ENCODE peak calls at places on chromosomes 5 and 9, in eight cellular contexts. U, O, T, L, X, K, D and R are unnamed samples.

GRCh38 chr5:174876-175465 is 16.3 kb upstream of the LRRC14B start:
- DNase-seq in U (no peak), O (no peak), T (no peak), L (no peak), X (no peak), K (no peak), D (no peak), R (no peak)

GRCh38 chr5:111782171-111782570 is 25.2 kb upstream of the NREP start:
- DNase-seq in U (no peak), O (no peak), T (no peak), L (no peak), X (no peak), K (no peak), D (no peak), R (no peak)

GRCh38 chr9:120876842-120877240 is at the start of gene PHF19:
- DNase-seq in U (peak), O (no peak), T (peak), L (no peak), X (peak), K (no peak), D (no peak), R (no peak)

GRCh38 chr5:159746707-159747106 is 169.6 kb upstream of the ADRA1B start:
- DNase-seq in U (no peak), O (no peak), T (no peak), L (no peak), X (peak), K (no peak), D (no peak), R (no peak)

GRCh38 chr9:85743290-85744128 is 1.8 kb upstream of the AGTPBP1 start:
- DNase-seq in U (peak), O (no peak), T (no peak), L (no peak), X (peak), K (no peak), D (peak), R (peak)

GRCh38 chr9:2267171-2267740 is 252.1 kb downstream of the SMARCA2 start:
- DNase-seq in U (no peak), O (no peak), T (no peak), L (no peak), X (peak), K (no peak), D (no peak), R (peak)

GRCh38 chr9:115650768-115651167 is 502.8 kb upstream of the PAPPA start:
- DNase-seq in U (no peak), O (no peak), T (no peak), L (no peak), X (no peak), K (no peak), D (no peak), R (no peak)

GRCh38 chr9:129398901-129399300 is 220.8 kb upstream of the IER5L start:
- DNase-seq in U (peak), O (no peak), T (no peak), L (no peak), X (peak), K (no peak), D (no peak), R (no peak)